ENCODE peak calls at places on chromosomes 16 and 17, in ten cellular contexts. One of them, this sample, is unnamed.

GRCh38 chr17:11284811-11285210 is 43.8 kb downstream of the SHISA6 start:
- DNase-seq in tibial nerve: no peak
- DNase-seq in ovary: no peak
- DNase-seq in A549: no peak
- DNase-seq in uterus: no peak
- DNase-seq in right lobe of liver: no peak
- DNase-seq in body of pancreas: no peak
- DNase-seq in NB4: no peak
- DNase-seq in heart left ventricle: no peak
- DNase-seq in prostate gland: no peak
- DNase-seq in this sample: no peak

GRCh38 chr16:14302399-14303181 is 231.5 kb downstream of the MRTFB start:
- DNase-seq in tibial nerve: no peak
- DNase-seq in ovary: peak; percentile 33
- DNase-seq in A549: peak; percentile 61
- DNase-seq in uterus: peak; percentile 28
- DNase-seq in right lobe of liver: peak; percentile 53
- DNase-seq in body of pancreas: no peak
- DNase-seq in NB4: peak; percentile 23
- DNase-seq in heart left ventricle: peak; percentile 65
- DNase-seq in prostate gland: no peak
- DNase-seq in this sample: no peak

GRCh38 chr16:2507052-2507678 is 6.6 kb upstream of the ATP6V0C start:
- DNase-seq in tibial nerve: no peak
- DNase-seq in ovary: no peak
- DNase-seq in A549: no peak
- DNase-seq in uterus: no peak
- DNase-seq in right lobe of liver: peak; percentile 56
- DNase-seq in body of pancreas: peak; percentile 15
- DNase-seq in NB4: no peak
- DNase-seq in heart left ventricle: peak; percentile 69
- DNase-seq in prostate gland: no peak
- DNase-seq in this sample: peak; percentile 86

GRCh38 chr16:25264599-25264998 is 7.0 kb upstream of the ZKSCAN2 start:
- DNase-seq in tibial nerve: no peak
- DNase-seq in ovary: no peak
- DNase-seq in A549: no peak
- DNase-seq in uterus: no peak
- DNase-seq in right lobe of liver: no peak
- DNase-seq in body of pancreas: no peak
- DNase-seq in NB4: peak; percentile 30
- DNase-seq in heart left ventricle: no peak
- DNase-seq in prostate gland: no peak
- DNase-seq in this sample: no peak

GRCh38 chr16:10992797-10993196 is 48.4 kb downstream of the CLEC16A start:
- DNase-seq in tibial nerve: no peak
- DNase-seq in ovary: no peak
- DNase-seq in A549: peak; percentile 36
- DNase-seq in uterus: no peak
- DNase-seq in right lobe of liver: no peak
- DNase-seq in body of pancreas: no peak
- DNase-seq in NB4: peak; percentile 68
- DNase-seq in heart left ventricle: no peak
- DNase-seq in prostate gland: no peak
- DNase-seq in this sample: no peak

GRCh38 chr17:59778996-59779395 is 71.5 kb downstream of the VMP1 start:
- DNase-seq in tibial nerve: no peak
- DNase-seq in ovary: no peak
- DNase-seq in A549: no peak
- DNase-seq in uterus: no peak
- DNase-seq in right lobe of liver: no peak
- DNase-seq in body of pancreas: no peak
- DNase-seq in NB4: no peak
- DNase-seq in heart left ventricle: no peak
- DNase-seq in prostate gland: no peak
- DNase-seq in this sample: no peak

GRCh38 chr16:57253410-57253927 is 8.4 kb downstream of the ARL2BP start:
- DNase-seq in tibial nerve: no peak
- DNase-seq in ovary: no peak
- DNase-seq in A549: no peak
- DNase-seq in uterus: no peak
- DNase-seq in right lobe of liver: peak; percentile 38
- DNase-seq in body of pancreas: no peak
- DNase-seq in NB4: no peak
- DNase-seq in heart left ventricle: no peak
- DNase-seq in prostate gland: no peak
- DNase-seq in this sample: no peak

GRCh38 chr16:69108069-69108904 is 2.8 kb downstream of the HAS3 start:
- DNase-seq in tibial nerve: no peak
- DNase-seq in ovary: no peak
- DNase-seq in A549: peak; percentile 32
- DNase-seq in uterus: no peak
- DNase-seq in right lobe of liver: no peak
- DNase-seq in body of pancreas: no peak
- DNase-seq in NB4: no peak
- DNase-seq in heart left ventricle: no peak
- DNase-seq in prostate gland: no peak
- DNase-seq in this sample: no peak

GRCh38 chr17:4247981-4248388 is 15.8 kb downstream of the ANKFY1 start:
- DNase-seq in tibial nerve: no peak
- DNase-seq in ovary: no peak
- DNase-seq in A549: no peak
- DNase-seq in uterus: no peak
- DNase-seq in right lobe of liver: no peak
- DNase-seq in body of pancreas: peak; percentile 76
- DNase-seq in NB4: no peak
- DNase-seq in heart left ventricle: no peak
- DNase-seq in prostate gland: peak; percentile 52
- DNase-seq in this sample: peak; percentile 84

GRCh38 chr17:50785942-50786570 is 18.7 kb upstream of the ANKRD40CL start:
- DNase-seq in tibial nerve: no peak
- DNase-seq in ovary: peak; percentile 56
- DNase-seq in A549: no peak
- DNase-seq in uterus: peak; percentile 21
- DNase-seq in right lobe of liver: peak; percentile 59
- DNase-seq in body of pancreas: peak; percentile 74
- DNase-seq in NB4: no peak
- DNase-seq in heart left ventricle: no peak
- DNase-seq in prostate gland: peak; percentile 46
- DNase-seq in this sample: no peak

GRCh38 chr16:50611332-50611934 is 63.2 kb downstream of the NKD1 start:
- DNase-seq in tibial nerve: no peak
- DNase-seq in ovary: no peak
- DNase-seq in A549: no peak
- DNase-seq in uterus: no peak
- DNase-seq in right lobe of liver: no peak
- DNase-seq in body of pancreas: no peak
- DNase-seq in NB4: peak; percentile 89
- DNase-seq in heart left ventricle: no peak
- DNase-seq in prostate gland: no peak
- DNase-seq in this sample: no peak

GRCh38 chr16:2691491-2692248 is 9.3 kb downstream of the KCTD5 start:
- DNase-seq in tibial nerve: no peak
- DNase-seq in ovary: no peak
- DNase-seq in A549: no peak
- DNase-seq in uterus: no peak
- DNase-seq in right lobe of liver: no peak
- DNase-seq in body of pancreas: peak; percentile 74
- DNase-seq in NB4: no peak
- DNase-seq in heart left ventricle: peak; percentile 71
- DNase-seq in prostate gland: no peak
- DNase-seq in this sample: no peak

GRCh38 chr17:19720631-19721426 is 4.4 kb upstream of the SLC47A2 start:
- DNase-seq in tibial nerve: no peak
- DNase-seq in ovary: no peak
- DNase-seq in A549: no peak
- DNase-seq in uterus: no peak
- DNase-seq in right lobe of liver: peak; percentile 80
- DNase-seq in body of pancreas: no peak
- DNase-seq in NB4: no peak
- DNase-seq in heart left ventricle: peak; percentile 56
- DNase-seq in prostate gland: no peak
- DNase-seq in this sample: peak; percentile 83

DNA sequence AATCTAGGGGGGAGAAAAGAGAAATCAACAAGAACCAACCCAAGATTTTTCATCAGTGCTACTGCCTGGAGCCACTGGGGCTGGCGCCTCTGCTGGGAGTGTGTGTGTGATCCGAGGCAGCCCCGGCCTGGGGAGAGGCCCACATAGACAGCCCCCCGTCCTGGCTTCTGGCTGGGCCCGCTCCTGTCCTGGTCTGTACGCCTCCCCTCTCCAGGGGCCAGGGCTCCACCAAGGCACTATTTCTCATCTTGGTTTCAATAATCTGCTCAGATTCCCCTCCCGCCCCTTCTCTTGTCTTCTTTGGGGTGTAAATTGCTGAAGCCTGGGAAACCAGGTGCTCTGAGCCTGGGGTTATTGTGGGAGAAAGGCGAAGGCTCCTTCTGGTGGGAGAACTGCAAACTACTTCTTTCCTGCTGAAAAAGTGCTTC is 7.8 kb downstream of the BAHCC1 start:
- DNase-seq in tibial nerve: no peak
- DNase-seq in ovary: no peak
- DNase-seq in A549: no peak
- DNase-seq in uterus: no peak
- DNase-seq in right lobe of liver: no peak
- DNase-seq in body of pancreas: no peak
- DNase-seq in NB4: no peak
- DNase-seq in heart left ventricle: no peak
- DNase-seq in prostate gland: no peak
- DNase-seq in this sample: no peak
- TF ChIP-seq CTCF in tibial nerve: no peak
- TF ChIP-seq CTCF in ovary: no peak
- TF ChIP-seq CTCF in A549: no peak
- TF ChIP-seq CTCF in uterus: peak; percentile 23
- TF ChIP-seq CTCF in right lobe of liver: no peak
- TF ChIP-seq CTCF in body of pancreas: no peak
- TF ChIP-seq CTCF in NB4: no peak
- TF ChIP-seq CTCF in heart left ventricle: no peak
- TF ChIP-seq CTCF in prostate gland: no peak
- TF ChIP-seq CTCF in this sample: no peak

DNA sequence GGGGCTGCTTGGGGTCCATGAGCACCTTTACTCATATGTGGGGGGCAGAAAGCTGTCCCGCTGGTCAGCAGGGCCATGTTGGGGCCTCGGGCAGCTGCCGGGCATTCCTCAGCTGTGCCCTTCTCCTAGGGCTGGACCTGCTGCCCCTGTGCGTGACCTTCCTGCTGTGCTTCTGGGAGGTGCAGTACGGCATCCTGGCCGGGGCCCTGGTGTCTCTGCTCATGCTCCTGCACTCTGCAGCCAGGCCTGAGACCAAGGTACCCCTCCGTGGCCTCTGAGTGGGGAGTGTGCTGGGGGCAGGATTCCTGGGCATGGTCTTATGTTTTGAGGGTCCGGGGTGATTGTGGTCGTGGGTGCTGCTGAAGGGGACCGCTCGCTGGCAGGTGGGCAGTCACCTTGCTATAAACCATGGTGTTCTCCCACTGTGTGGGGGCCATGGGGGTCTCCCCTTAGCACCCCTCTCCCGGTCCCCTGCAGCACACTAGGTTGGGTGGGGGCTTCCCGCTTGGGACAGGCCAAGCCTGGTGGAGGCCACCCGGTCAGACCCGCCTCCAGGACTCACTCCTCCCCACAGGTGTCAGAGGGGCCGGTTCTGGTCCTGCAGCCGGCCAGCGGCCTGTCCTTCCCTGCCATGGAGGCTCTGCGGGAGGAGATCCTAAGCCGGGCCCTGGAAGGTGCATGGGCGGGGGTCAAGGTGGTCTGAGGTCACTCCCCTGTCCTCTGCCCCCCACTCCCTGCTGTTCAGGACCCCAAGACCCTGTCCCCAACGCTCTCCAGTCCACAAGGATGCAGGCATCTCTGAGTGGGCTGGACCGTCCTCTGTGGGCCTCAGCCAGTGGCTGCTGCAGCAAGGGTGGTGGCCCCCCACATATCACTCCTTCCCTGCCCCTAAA is 12.4 kb upstream of the RNF213 start:
- DNase-seq in tibial nerve: no peak
- DNase-seq in ovary: no peak
- DNase-seq in A549: no peak
- DNase-seq in uterus: no peak
- DNase-seq in right lobe of liver: no peak
- DNase-seq in body of pancreas: no peak
- DNase-seq in NB4: no peak
- DNase-seq in heart left ventricle: no peak
- DNase-seq in prostate gland: no peak
- DNase-seq in this sample: peak; percentile 46
- TF ChIP-seq POLR2A in tibial nerve: no peak
- TF ChIP-seq POLR2A in ovary: no peak
- TF ChIP-seq POLR2A in A549: no peak
- TF ChIP-seq POLR2A in uterus: no peak
- TF ChIP-seq POLR2A in right lobe of liver: no peak
- TF ChIP-seq POLR2A in body of pancreas: no peak
- TF ChIP-seq POLR2A in NB4: no peak
- TF ChIP-seq POLR2A in heart left ventricle: no peak
- TF ChIP-seq POLR2A in prostate gland: no peak
- TF ChIP-seq POLR2A in this sample: no peak

GRCh38 chr16:19583665-19584300 is 28.3 kb downstream of the VPS35L start:
- DNase-seq in tibial nerve: no peak
- DNase-seq in ovary: no peak
- DNase-seq in A549: peak; percentile 68
- DNase-seq in uterus: no peak
- DNase-seq in right lobe of liver: no peak
- DNase-seq in body of pancreas: peak; percentile 50
- DNase-seq in NB4: peak; percentile 58
- DNase-seq in heart left ventricle: no peak
- DNase-seq in prostate gland: peak; percentile 10
- DNase-seq in this sample: no peak
- TF ChIP-seq CTCF in tibial nerve: peak; percentile 54
- TF ChIP-seq CTCF in ovary: peak; percentile 56
- TF ChIP-seq CTCF in A549: peak; percentile 92
- TF ChIP-seq CTCF in uterus: peak; percentile 69
- TF ChIP-seq CTCF in right lobe of liver: peak; percentile 80
- TF ChIP-seq CTCF in body of pancreas: peak; percentile 72
- TF ChIP-seq CTCF in NB4: peak; percentile 95
- TF ChIP-seq CTCF in heart left ventricle: peak; percentile 70
- TF ChIP-seq CTCF in prostate gland: peak; percentile 61
- TF ChIP-seq CTCF in this sample: peak; percentile 72

DNA sequence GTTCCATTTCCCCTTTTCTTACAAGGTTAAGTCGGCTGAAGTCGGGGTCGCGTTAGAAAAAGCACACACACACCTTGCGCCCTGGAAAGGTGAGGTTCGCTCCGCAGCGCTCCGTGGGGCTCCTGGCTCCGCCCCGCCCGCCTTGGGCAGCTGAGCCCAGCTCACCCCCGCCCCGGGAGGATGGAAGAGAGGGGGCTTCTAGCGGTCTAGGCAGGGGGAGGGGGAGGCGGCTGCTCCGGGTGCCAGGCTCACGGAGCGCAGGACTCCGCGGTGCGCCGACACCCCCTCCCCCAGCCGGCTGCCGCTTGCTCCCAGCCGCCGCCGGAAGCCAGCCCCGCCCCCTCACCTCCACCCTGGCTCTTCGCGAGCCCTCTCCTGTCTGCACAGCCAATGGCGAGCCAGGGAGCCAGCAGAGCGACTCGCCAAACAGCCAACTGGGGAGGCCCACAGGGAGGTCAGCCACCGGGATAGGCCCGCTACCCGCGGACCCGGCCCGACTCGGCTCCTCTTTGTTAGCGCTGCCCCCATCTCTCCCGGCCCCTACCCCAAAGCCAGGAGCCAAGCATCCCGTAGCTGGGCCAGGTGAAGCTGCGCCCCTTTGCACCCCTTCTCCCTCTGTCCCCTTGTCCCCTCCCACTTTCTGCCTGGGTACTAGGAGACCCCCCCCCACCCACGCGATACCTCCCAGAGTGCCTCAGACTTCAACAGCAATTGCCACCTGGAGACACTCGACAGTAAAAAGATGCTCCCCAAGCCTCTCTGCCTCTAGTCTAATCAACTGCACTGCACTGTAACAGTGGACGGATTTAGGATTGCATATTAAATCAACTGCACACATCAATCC is 30.2 kb downstream of the FAM222B start:
- DNase-seq in tibial nerve: peak; percentile 90
- DNase-seq in ovary: peak; percentile 96
- DNase-seq in A549: peak; percentile 97
- DNase-seq in uterus: peak; percentile 96
- DNase-seq in right lobe of liver: peak; percentile 99
- DNase-seq in body of pancreas: peak; percentile 98
- DNase-seq in NB4: peak; percentile 98
- DNase-seq in heart left ventricle: peak; percentile 99
- DNase-seq in prostate gland: peak; percentile 98
- DNase-seq in this sample: peak; percentile 98
- TF ChIP-seq POLR2A in tibial nerve: peak; percentile 50
- TF ChIP-seq POLR2A in ovary: peak; percentile 39
- TF ChIP-seq POLR2A in A549: peak; percentile 54
- TF ChIP-seq POLR2A in uterus: no peak
- TF ChIP-seq POLR2A in right lobe of liver: peak; percentile 18
- TF ChIP-seq POLR2A in body of pancreas: peak; percentile 62
- TF ChIP-seq POLR2A in NB4: peak; percentile 29
- TF ChIP-seq POLR2A in heart left ventricle: peak; percentile 47
- TF ChIP-seq POLR2A in prostate gland: peak; percentile 59
- TF ChIP-seq POLR2A in this sample: no peak